ENCODE peak calls at places on chromosomes 16 and 17, in four cellular contexts. J is MV-4-11, H is left ventricle myocardium inferior, R is Daoy. E is an unnamed sample.

GRCh38 chr16:84825896-84826557 is 6.2 kb downstream of the CRISPLD2 start:
- DNase-seq in J (no peak), H (no peak), R (peak), E (no peak)

GRCh38 chr17:80166446-80166845 is 3.4 kb upstream of the CARD14 start:
- DNase-seq in J (no peak), H (no peak), R (no peak), E (no peak)

GRCh38 chr17:13590441-13590840 is 11.3 kb downstream of the HS3ST3A1 start:
- DNase-seq in J (no peak), H (no peak), R (no peak), E (no peak)

GRCh38 chr16:87880117-87880696 is 10.9 kb upstream of the SLC7A5 start:
- DNase-seq in J (no peak), H (no peak), R (no peak), E (no peak)

GRCh38 chr16:74936902-74937560 is 47.9 kb downstream of the WDR59 start:
- DNase-seq in J (peak), H (no peak), R (peak), E (no peak)

GRCh38 chr17:39925282-39926134 is 1.9 kb downstream of the ORMDL3 start:
- DNase-seq in J (no peak), H (no peak), R (no peak), E (no peak)

GRCh38 chr17:8420041-8420934 is 15.4 kb upstream of the NDEL1 start:
- DNase-seq in J (peak), H (peak), R (no peak), E (no peak)

GRCh38 chr16:84952335-84953050 is 58.8 kb downstream of the ZDHHC7 start:
- DNase-seq in J (peak), H (peak), R (peak), E (peak)

GRCh38 chr16:10598157-10598556 is 17.8 kb upstream of the EMP2 start:
- DNase-seq in J (no peak), H (peak), R (no peak), E (no peak)

GRCh38 chr16:86725401-86725800 is 147.1 kb downstream of the FOXL1 start:
- DNase-seq in J (no peak), H (no peak), R (no peak), E (no peak)

GRCh38 chr16:83059237-83059636 is 432.5 kb downstream of the CDH13 start:
- DNase-seq in J (no peak), H (no peak), R (no peak), E (no peak)

GRCh38 chr17:82383411-82383810 is 11.8 kb downstream of the UTS2R start:
- DNase-seq in J (no peak), H (no peak), R (no peak), E (no peak)

GRCh38 chr17:78307887-78308633 is 51.8 kb downstream of the SOCS3 start:
- DNase-seq in J (no peak), H (no peak), R (no peak), E (no peak)

GRCh38 chr16:66882702-66883101 is 2.4 kb downstream of the PDP2 start:
- DNase-seq in J (no peak), H (no peak), R (no peak), E (no peak)

GRCh38 chr17:68509151-68510057 is 2.8 kb upstream of the PRKAR1A start:
- DNase-seq in J (peak), H (peak), R (no peak), E (no peak)

GRCh38 chr16:84949776-84950436 is 61.4 kb downstream of the ZDHHC7 start:
- DNase-seq in J (no peak), H (no peak), R (no peak), E (no peak)

GRCh38 chr16:57422026-57422944 is 17.7 kb downstream of the CCL17 start:
- DNase-seq in J (peak), H (no peak), R (peak), E (no peak)

GRCh38 chr17:41648411-41649195 is 24.2 kb upstream of the KRT17 start:
- DNase-seq in J (peak), H (peak), R (peak), E (peak)

GRCh38 chr17:48100591-48101011 is 677 bp downstream of the CBX1 start:
- DNase-seq in J (no peak), H (peak), R (peak), E (no peak)

GRCh38 chr16:1503110-1503955 is 10.2 kb downstream of the TELO2 start:
- DNase-seq in J (no peak), H (no peak), R (no peak), E (no peak)